ENCODE peak calls at places on chromosomes 11 and 22, in four cellular contexts. S is Peyer's patch, O is A549, F is testis. U is an unnamed sample.

GRCh38 chr11:74248469-74248868 is 63.0 kb downstream of the P4HA3 start:
- DNase-seq in S (no peak), F (no peak), O (no peak), U (no peak)

GRCh38 chr11:13114566-13115465 is 105.7 kb downstream of the RASSF10 start:
- DNase-seq in S (no peak), O (peak), F (peak), U (peak)

GRCh38 chr22:44668190-44668885 is 33.7 kb upstream of the PRR5 start:
- DNase-seq in O (no peak), F (no peak), S (no peak), U (no peak)

GRCh38 chr22:18035740-18036139 is 11.4 kb upstream of the MICAL3 start:
- DNase-seq in F (no peak), S (no peak), O (peak), U (peak)

GRCh38 chr22:17477401-17477833 is 85.9 kb upstream of the SLC25A18 start:
- DNase-seq in F (no peak), S (no peak), O (no peak), U (no peak)

GRCh38 chr11:113331988-113332387 is 17.6 kb downstream of the TTC12 start:
- DNase-seq in S (no peak), F (no peak), O (no peak), U (no peak)

GRCh38 chr11:130112071-130112830 is 42.6 kb downstream of the APLP2 start:
- DNase-seq in S (no peak), O (no peak), F (no peak), U (no peak)

GRCh38 chr11:92396133-92396532 is 171.5 kb downstream of the FAT3 start:
- DNase-seq in O (no peak), S (no peak), F (no peak), U (no peak)

GRCh38 chr11:63503492-63503891 is 2.4 kb upstream of the LGALS12 start:
- DNase-seq in F (no peak), S (no peak), O (no peak), U (no peak)

GRCh38 chr22:17774206-17774927 is at the start of gene BID:
- DNase-seq in F (no peak), O (no peak), S (peak), U (peak)

GRCh38 chr22:38144025-38144405 is 33.5 kb upstream of the BAIAP2L2 start:
- DNase-seq in O (peak), F (no peak), S (peak), U (no peak)

GRCh38 chr11:95076416-95076815 is 9.7 kb downstream of the SRSF8 start:
- DNase-seq in O (peak), S (no peak), F (peak), U (peak)

GRCh38 chr11:2674681-2675131 is 25.1 kb downstream of the KCNQ1OT1 start:
- DNase-seq in S (no peak), F (peak), O (no peak), U (peak)

GRCh38 chr11:118251858-118252652 is at the start of gene MPZL3:
- DNase-seq in S (peak), F (peak), O (peak), U (peak)

GRCh38 chr11:11845066-11845465 is 3.3 kb downstream of the USP47 start:
- DNase-seq in O (no peak), F (no peak), S (no peak), U (no peak)

GRCh38 chr22:37199839-37200161 is 11.8 kb upstream of the C1QTNF6 start:
- DNase-seq in O (no peak), F (no peak), S (no peak), U (no peak)

GRCh38 chr22:42720263-42721044 is at the start of gene A4GALT:
- DNase-seq in S (no peak), F (no peak), O (no peak), U (no peak)

GRCh38 chr11:34508514-34508913 is 5.1 kb downstream of the ELF5 start:
- DNase-seq in S (no peak), O (no peak), F (no peak), U (no peak)

DNA sequence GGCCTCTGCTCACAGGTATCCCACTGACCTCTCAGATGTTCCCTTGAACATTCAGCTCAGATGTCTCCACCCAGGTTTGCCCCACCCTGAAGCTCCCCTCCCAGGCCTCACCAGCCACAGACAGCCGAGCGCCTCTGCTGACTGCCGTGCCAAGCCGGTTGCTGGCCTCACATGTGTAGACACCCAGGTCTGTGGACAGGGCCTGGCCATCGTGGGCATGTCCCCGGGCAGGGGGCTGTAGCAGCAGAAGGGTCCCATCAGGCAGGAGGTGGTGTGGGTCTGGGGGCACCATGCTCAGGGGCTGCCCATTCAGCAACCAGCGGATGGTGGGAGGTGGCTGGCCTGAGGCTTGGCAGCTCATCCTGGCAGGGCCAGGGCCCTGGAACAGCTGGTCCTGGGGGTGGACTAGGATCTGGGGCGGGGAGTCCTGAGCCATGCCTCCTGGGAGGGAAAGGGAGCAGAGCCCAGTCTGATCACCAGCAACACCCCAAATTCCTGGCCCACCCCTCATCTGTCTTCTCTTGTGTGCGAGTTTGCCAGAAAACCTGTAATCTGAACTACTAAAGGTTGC is 759 bp downstream of the ROBO4 start:
- DNase-seq in F (peak), S (no peak), O (no peak), U (no peak)
- TF ChIP-seq POLR2A in F (no peak), S (no peak), O (no peak), U (no peak)

GRCh38 chr11:65833297-65834030 is at the start of gene SNX32:
- DNase-seq in O (no peak), F (peak), S (peak), U (peak)
- TF ChIP-seq POLR2A in O (no peak), F (no peak), S (no peak), U (no peak)

GRCh38 chr11:64894070-64894811 is 15.8 kb upstream of the EHD1 start:
- DNase-seq in O (peak), S (peak), F (peak), U (peak)

GRCh38 chr11:64892838-64893193 is 14.4 kb upstream of the EHD1 start:
- DNase-seq in S (no peak), F (no peak), O (no peak), U (no peak)

GRCh38 chr11:64894812-64895452 is 16.5 kb upstream of the EHD1 start:
- DNase-seq in F (no peak), O (no peak), S (no peak), U (no peak)

GRCh38 chr11:64892411-64892831 is 14.0 kb upstream of the EHD1 start:
- DNase-seq in O (no peak), F (no peak), S (peak), U (no peak)

DNA sequence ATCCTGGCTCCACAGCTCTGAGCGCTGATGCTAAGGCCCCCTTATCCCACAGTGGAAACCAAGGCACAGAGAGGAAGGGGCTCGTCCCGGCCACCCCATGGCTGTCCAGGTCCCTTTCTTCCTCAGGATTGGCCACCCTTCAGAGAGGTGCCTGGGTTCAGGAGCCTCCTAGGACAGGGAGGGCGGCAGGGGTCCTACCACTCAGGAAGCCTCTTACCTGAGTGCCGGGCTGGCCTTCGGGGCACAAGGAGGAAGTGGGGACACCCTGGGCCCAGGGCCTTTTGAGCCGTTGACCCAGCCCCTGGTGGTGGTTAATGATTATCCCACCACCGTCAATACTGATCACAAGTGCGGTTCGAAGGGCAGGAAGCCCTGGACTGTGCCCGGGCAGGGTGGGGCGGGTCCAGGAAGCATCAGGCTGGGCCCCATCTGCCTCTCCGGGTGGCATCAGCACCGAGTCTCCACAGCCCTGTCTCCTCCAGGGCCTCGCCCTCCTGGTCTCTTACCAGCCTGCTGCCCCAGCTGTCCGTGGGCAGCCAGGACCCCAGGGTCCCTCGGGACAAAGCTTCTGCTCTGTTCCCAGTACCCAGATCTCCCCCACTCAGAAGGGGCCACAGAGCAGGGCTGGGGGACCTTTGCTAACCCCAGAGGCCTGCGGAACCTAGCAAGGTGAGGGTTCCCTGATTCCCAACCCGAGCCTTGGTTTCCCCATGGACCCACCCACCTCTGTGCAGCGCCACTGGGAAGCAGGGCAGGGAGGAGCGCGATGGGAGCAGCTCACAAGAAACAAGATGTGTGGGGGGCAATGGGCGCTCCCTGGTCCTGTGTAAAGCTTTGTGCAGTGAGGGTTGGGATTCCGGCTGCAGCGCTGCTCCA is 15.0 kb upstream of the EHD1 start:
- DNase-seq in S (peak), O (peak), F (no peak), U (peak)
- TF ChIP-seq POLR2A in S (peak), O (peak), F (no peak), U (no peak)

GRCh38 chr11:72111803-72112540 is 523 bp downstream of the ANAPC15 start:
- DNase-seq in F (peak), O (peak), S (peak), U (peak)

GRCh38 chr11:72111300-72111699 is 1.2 kb downstream of the ANAPC15 start:
- DNase-seq in F (no peak), O (no peak), S (no peak), U (no peak)

GRCh38 chr11:72114570-72114969 is 2.1 kb upstream of the ANAPC15 start:
- DNase-seq in S (no peak), F (no peak), O (no peak), U (no peak)

GRCh38 chr11:72113170-72113808 is 794 bp upstream of the ANAPC15 start:
- DNase-seq in S (no peak), F (no peak), O (no peak), U (no peak)

GRCh38 chr11:72112541-72113136 is at the start of gene ANAPC15:
- DNase-seq in O (peak), F (peak), S (peak), U (peak)
- TF ChIP-seq POLR2A in O (peak), F (peak), S (peak), U (no peak)

DNA sequence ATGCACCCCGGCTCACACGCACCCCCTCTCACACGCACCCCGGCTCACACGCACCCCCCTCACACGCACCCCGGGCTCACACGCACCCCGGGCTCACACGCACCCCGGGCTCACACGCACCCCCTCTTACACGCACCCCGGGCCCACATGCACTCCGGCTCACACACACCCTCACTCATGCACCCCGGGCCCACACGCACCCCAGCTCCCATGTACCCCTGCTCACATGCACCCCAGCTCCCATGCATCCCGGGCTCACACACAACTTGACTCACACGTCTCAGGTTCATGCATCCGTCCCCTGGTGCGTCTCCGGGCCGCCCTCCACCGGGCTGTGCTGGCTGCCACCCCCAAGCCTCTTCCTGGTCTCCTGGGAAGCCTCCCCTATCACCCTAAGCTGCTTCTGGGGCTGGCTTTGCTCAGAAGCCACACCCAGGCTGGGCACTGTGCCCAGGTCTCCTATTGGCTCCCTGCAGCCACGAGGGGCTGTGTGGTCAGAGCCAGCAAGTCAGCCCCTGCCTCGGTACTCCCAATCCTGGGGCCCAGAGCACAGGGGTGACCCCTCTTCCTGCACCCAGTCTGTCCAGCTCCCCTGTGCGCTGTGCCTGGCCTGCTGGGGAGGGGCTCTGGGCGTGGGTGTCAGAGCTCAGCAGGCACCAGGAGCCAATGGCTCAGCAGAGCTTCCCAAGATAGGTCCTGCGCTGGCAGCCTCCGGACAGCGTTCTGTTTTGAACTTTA is 16.9 kb downstream of the TSPAN4 start:
- DNase-seq in O (peak), S (peak), F (peak), U (peak)
- TF ChIP-seq POLR2A in O (no peak), S (no peak), F (no peak), U (no peak)

DNA sequence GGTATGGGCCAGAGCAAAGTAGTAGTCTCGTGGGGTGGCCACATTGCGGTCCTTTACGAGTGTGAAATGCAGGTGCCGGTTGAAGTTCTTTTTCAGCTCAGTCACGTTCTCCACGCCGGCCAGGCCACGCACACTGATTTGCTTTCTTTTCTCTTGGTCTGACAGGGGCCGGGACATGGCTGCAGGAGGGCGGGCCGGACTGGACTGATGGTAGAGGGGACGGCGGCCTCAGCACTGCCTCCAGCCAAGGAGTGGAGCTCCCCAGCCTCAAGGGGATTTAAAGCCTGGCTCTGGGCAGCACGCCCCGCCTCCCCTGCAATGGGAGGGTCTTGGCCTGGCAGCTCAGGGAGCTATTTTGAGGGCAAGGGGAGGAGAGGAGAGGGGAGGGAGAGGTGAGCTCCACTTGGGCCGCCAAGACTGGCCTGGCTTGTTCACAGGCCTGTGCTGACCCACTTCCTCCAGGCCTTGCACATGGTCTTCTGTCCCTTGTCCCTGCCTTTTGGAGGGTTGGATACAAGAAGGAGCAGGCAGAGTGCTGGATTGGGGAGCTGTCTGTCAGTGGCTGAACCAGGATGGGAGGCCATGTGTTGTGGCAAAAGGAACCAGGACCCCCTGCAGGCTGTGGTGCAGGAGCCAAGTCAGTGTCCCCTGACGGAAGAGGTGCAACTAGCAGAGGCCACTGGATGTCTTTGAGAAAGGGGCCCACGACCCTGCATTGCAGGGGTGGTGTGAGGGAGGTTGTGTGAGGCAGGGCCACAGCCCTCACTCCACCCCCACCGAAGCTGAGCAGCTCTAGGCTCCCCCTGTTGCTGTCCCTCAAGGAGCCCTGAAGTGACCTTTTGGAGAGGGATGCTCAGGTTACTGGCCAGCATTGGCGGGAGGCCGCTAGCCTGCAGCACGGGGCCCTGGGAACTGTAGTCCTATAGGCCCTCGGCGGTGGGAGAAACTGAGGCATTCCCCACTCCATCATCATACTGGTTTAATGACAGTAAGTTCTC is at the start of gene PYGM:
- DNase-seq in S (peak), F (peak), O (no peak), U (no peak)
- TF ChIP-seq POLR2A in S (no peak), F (no peak), O (no peak), U (no peak)

GRCh38 chr11:1041149-1041467 is 4.6 kb upstream of the MUC6 start:
- DNase-seq in O (no peak), S (no peak), F (no peak), U (no peak)

GRCh38 chr11:1038361-1038760 is 1.8 kb upstream of the MUC6 start:
- DNase-seq in F (no peak), O (no peak), S (no peak), U (no peak)

GRCh38 chr11:1040428-1041148 is 4.1 kb upstream of the MUC6 start:
- DNase-seq in F (no peak), O (no peak), S (no peak), U (peak)

GRCh38 chr11:1038921-1039320 is 2.4 kb upstream of the MUC6 start:
- DNase-seq in O (no peak), S (no peak), F (no peak), U (no peak)

DNA sequence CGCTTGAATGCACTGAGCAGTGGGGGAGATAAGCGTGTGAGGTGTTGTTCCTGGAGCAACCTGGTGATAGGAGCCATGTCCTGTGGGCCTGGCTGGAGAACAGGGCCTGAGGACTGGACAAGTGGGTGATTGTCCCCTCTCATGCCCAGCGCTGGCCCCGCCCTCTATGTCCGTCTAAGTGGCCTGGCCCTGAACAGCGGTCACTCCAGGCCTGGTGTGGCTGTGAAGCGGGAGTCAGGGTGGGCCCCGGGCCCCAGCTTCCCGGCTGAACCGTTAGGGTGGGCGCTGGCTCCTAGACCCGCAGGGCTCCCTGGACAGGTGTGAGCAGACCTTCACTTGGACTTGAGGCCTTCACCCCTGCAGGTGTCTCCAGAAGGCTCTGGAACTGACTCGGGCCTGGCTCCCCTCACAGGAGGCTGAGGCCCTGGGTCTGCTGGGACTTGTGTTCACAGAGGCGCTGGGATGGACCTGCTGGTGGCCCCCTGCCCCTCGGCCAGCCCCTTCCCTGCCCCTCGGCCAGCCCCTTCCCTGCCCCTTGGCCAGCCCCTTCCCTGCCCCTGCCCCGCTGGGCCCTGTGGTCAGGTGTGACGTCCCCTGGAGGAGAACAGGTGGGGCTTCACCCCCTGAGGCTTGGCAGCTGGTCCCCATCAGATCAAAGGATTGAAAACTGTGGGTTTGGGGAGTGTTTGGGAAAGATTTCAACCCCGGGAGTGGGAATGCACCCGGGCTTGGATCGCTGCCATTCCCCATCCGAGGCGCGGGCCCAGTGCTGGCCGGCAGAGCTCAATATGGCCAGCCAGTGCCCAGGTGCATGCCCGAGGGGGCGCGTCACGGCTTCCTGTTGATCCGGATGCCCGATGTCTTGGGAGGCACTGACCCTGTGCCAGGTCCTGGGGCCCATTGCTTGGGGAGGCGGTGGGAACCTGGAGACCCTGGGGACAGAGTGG is 3.2 kb upstream of the MUC6 start:
- DNase-seq in O (no peak), S (no peak), F (no peak), U (peak)
- TF ChIP-seq POLR2A in O (no peak), S (no peak), F (no peak), U (no peak)

GRCh38 chr11:61963016-61963281 is 4.5 kb downstream of the FTH1 start:
- DNase-seq in F (no peak), O (no peak), S (peak), U (no peak)
- TF ChIP-seq POLR2A in F (no peak), O (peak), S (no peak), U (no peak)